ENCODE peak calls at places on chromosomes 11 and 22, in six cellular contexts. Y is WTC11, M is HCT116, R is H1, D is GM12878, L is K562. E is an unnamed sample.

GRCh38 chr22:40265783-40266182 is 80.5 kb upstream of the ADSL start:
- DNase-seq in D (no peak), R (no peak), Y (no peak), M (no peak), L (no peak), E (no peak)

GRCh38 chr11:118485273-118485672 is 42.0 kb upstream of the TTC36 start:
- DNase-seq in D (no peak), R (no peak), M (no peak), L (no peak), Y (no peak), E (no peak)

GRCh38 chr22:26550498-26551033 is 38.3 kb upstream of the TFIP11 start:
- DNase-seq in Y (no peak), M (no peak), D (no peak), L (no peak), R (no peak), E (peak)

GRCh38 chr11:44621140-44621681 is 55.7 kb downstream of the CD82 start:
- DNase-seq in R (peak), M (peak), L (peak), Y (peak), D (no peak), E (peak)

GRCh38 chr22:38080847-38081635 is 2.9 kb downstream of the SLC16A8 start:
- DNase-seq in M (no peak), R (no peak), Y (peak), D (no peak), L (no peak), E (no peak)

GRCh38 chr22:41603873-41604332 is 14.3 kb upstream of the PMM1 start:
- DNase-seq in Y (no peak), M (no peak), L (peak), R (no peak), D (peak), E (no peak)

GRCh38 chr22:36177160-36177559 is 16.6 kb upstream of the APOL3 start:
- DNase-seq in L (no peak), R (no peak), M (no peak), D (no peak), Y (no peak), E (no peak)

GRCh38 chr11:42593426-42593825 is 718.4 kb upstream of the API5 start:
- DNase-seq in Y (no peak), L (no peak), R (no peak), M (no peak), D (no peak), E (no peak)

GRCh38 chr11:66543263-66544107 is 2.4 kb downstream of the ZDHHC24 start:
- DNase-seq in D (peak), M (no peak), R (no peak), Y (peak), L (no peak), E (no peak)

GRCh38 chr22:21936151-21936778 is 16.4 kb downstream of the PPM1F start:
- DNase-seq in M (no peak), D (no peak), L (no peak), Y (no peak), R (no peak), E (no peak)

GRCh38 chr22:45502215-45503070 is at the start of gene FBLN1:
- DNase-seq in Y (peak), L (peak), R (no peak), D (no peak), M (no peak), E (peak)

GRCh38 chr22:32700186-32700882 is 101.2 kb upstream of the TIMP3 start:
- DNase-seq in R (no peak), M (no peak), D (no peak), L (no peak), Y (no peak), E (peak)

GRCh38 chr11:95596011-95596489 is 193.5 kb downstream of the FAM76B start:
- DNase-seq in R (no peak), D (no peak), Y (no peak), M (no peak), L (no peak), E (no peak)

GRCh38 chr22:35685731-35686130 is 31.9 kb upstream of the APOL5 start:
- DNase-seq in D (no peak), M (no peak), R (no peak), Y (no peak), L (no peak), E (no peak)

GRCh38 chr22:31230871-31231621 is 18.9 kb downstream of the LIMK2 start:
- DNase-seq in R (no peak), Y (no peak), D (no peak), M (no peak), L (peak), E (peak)

GRCh38 chr11:64560941-64561340 is 30.1 kb upstream of the SLC22A12 start:
- DNase-seq in D (no peak), Y (no peak), M (no peak), R (no peak), L (no peak), E (no peak)

DNA sequence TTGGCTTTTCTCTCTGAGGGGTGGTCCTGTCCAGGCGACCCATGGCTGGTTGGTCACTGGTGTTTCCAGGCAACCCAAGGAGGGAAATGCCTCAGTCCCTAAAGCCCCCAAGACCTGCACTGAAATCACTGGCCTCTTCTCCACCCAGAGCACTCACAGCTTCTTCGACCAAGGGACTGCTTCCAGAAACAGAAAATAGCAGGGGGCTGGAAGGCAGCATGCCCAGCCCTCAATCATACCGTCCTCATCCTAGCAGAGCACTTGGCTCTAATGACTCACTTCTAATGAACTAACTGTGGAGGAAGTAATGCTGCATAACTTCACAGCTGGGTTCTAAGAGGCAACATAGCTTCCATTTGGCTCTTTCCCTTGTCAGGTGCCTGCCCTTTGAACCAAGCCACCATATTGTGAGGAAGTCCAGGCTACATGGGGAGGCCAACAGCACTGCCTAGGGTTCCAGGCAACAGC is 27.6 kb downstream of the DKK3 start:
- DNase-seq in R (no peak), Y (no peak), D (no peak), M (no peak), L (no peak), E (no peak)
- TF ChIP-seq ATF3 in R (no peak), Y (no peak), D (no peak), M (no peak), L (no peak), E (no peak)

GRCh38 chr11:129190087-129190486 is 2.0 kb downstream of the ARHGAP32 start:
- DNase-seq in Y (no peak), D (no peak), R (no peak), L (no peak), M (no peak), E (no peak)
- TF ChIP-seq ATF3 in Y (no peak), D (no peak), R (no peak), L (no peak), M (no peak), E (no peak)

GRCh38 chr11:33907419-33907818 is 15.5 kb upstream of the LMO2 start:
- DNase-seq in M (no peak), D (no peak), Y (no peak), L (no peak), R (no peak), E (no peak)

GRCh38 chr11:33900159-33900855 is 8.4 kb upstream of the LMO2 start:
- DNase-seq in Y (no peak), D (no peak), L (no peak), R (no peak), M (no peak), E (no peak)

GRCh38 chr11:33899383-33900037 is 7.6 kb upstream of the LMO2 start:
- DNase-seq in R (no peak), Y (no peak), D (no peak), M (peak), L (peak), E (no peak)

GRCh38 chr11:33898957-33899356 is 7.1 kb upstream of the LMO2 start:
- DNase-seq in Y (no peak), M (no peak), R (no peak), D (no peak), L (peak), E (no peak)

GRCh38 chr11:33904128-33904527 is 12.3 kb upstream of the LMO2 start:
- DNase-seq in D (no peak), R (no peak), Y (no peak), L (no peak), M (no peak), E (no peak)
- TF ChIP-seq ATF3 in D (no peak), R (no peak), Y (no peak), L (peak), M (no peak), E (no peak)

GRCh38 chr11:131787119-131787518 is 416.7 kb downstream of the NTM start:
- DNase-seq in D (no peak), M (no peak), L (no peak), Y (no peak), R (no peak), E (no peak)

GRCh38 chr11:131785801-131786200 is 415.4 kb downstream of the NTM start:
- DNase-seq in M (no peak), D (no peak), R (no peak), L (no peak), Y (no peak), E (no peak)
- TF ChIP-seq ATF3 in M (no peak), D (no peak), R (no peak), L (no peak), Y (no peak), E (no peak)

GRCh38 chr22:27686534-27686933 is 115.0 kb downstream of the MN1 start:
- DNase-seq in D (no peak), R (no peak), L (peak), M (peak), Y (no peak), E (peak)
- TF ChIP-seq ATF3 in D (no peak), R (no peak), L (peak), M (no peak), Y (no peak), E (no peak)

GRCh38 chr11:62919476-62919875 is 1.7 kb downstream of the CHRM1 start:
- DNase-seq in D (no peak), R (no peak), Y (no peak), M (no peak), L (no peak), E (no peak)

GRCh38 chr11:62918531-62918930 is 2.6 kb downstream of the CHRM1 start:
- DNase-seq in R (no peak), D (no peak), L (no peak), M (no peak), Y (no peak), E (no peak)

GRCh38 chr11:62921201-62921572 is at the start of gene CHRM1:
- DNase-seq in Y (no peak), M (no peak), R (no peak), D (no peak), L (no peak), E (no peak)

GRCh38 chr11:62921573-62922188 is 518 bp upstream of the CHRM1 start:
- DNase-seq in R (no peak), D (no peak), Y (no peak), M (no peak), L (no peak), E (no peak)

DNA sequence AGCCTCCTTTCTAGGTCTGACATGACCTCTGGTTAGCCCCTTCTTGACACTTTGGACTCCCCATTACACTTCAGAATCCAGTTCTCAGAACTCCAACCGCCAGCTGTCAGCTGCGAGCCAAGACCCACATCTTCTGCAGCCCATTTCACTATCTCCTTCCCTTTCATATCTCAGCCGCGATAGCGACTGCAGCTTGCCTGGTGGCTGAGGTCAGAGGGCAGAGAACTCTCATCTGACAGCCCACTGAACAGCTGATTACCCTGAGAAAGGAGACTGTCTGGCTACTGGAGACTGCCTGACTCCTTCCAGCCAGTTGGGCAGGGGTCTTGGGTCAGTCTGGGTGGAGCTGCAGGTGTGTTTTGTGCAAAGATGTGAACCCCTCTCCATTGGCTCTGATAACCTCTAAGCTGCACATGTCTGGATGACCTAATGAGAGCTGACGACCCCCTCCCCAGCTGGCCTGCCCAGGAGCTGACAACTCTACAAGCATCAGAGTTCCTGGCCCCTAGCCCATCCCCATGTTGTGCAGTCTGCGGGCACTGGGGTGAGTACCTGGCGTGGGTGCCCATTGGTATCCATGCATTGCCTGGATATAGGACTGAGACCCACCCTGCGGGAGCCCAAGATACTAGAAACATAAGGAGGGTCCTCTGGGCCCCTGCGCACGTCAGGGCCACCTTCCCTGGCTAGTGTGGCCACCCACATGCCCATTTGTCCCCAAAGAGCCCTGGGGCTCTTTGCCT is 1.1 kb downstream of the CHRM1 start:
- DNase-seq in D (no peak), L (peak), Y (no peak), R (no peak), M (no peak), E (no peak)
- TF ChIP-seq ATF3 in D (no peak), L (no peak), Y (no peak), R (no peak), M (no peak), E (no peak)

DNA sequence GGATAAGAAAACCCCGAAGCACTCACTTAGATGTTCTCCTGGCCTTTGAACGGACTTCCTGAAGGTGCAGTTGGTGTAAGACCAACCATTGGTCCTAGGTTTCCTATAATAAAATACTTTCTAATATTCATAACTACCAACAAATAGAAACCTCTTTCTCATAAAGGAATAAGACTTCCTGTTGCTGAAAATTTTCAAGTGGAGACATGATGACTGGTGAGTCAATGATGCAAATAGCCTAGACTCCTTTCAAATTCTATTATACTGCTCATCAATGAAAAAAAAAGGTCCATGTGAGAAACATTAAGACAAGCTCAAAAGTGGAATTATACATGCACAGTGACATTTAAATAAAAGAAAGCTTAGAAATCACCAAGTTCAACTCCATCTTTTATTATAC is 862.8 kb downstream of the FAM181B start:
- DNase-seq in R (no peak), Y (no peak), M (no peak), L (no peak), D (no peak), E (no peak)
- TF ChIP-seq ATF3 in R (no peak), Y (no peak), M (no peak), L (no peak), D (no peak), E (no peak)

E was measured in HepG2.